ENCODE peak calls at places on chromosomes 12 and 14, in six cellular contexts. Z is Caco-2, I is foreskin fibroblast, T is fibroblast of lung, Q is uterus, J is AG09309. N is an unnamed sample.

GRCh38 chr14:89912667-89913211 is 41.8 kb downstream of the EFCAB11 start:
- DNase-seq in Z (peak; percentile 16), I (peak; percentile 94), T (peak; percentile 96), Q (peak; percentile 45), J (peak; percentile 99), N (peak; percentile 71)

GRCh38 chr12:124352839-124353238 is 57.9 kb downstream of the RFLNA start:
- DNase-seq in Z (no peak), I (peak; percentile 58), T (peak; percentile 10), Q (no peak), J (no peak), N (peak; percentile 22)

GRCh38 chr14:104458845-104459244 is 120.7 kb upstream of the C14orf180 start:
- DNase-seq in Z (no peak), I (no peak), T (no peak), Q (no peak), J (no peak), N (no peak)

GRCh38 chr14:93085916-93086315 is 29.8 kb downstream of the ITPK1 start:
- DNase-seq in Z (no peak), I (no peak), T (no peak), Q (no peak), J (no peak), N (no peak)

GRCh38 chr12:6215932-6216494 is 15.8 kb downstream of the CD9 start:
- DNase-seq in Z (no peak), I (peak; percentile 80), T (peak; percentile 80), Q (peak; percentile 72), J (peak; percentile 86), N (peak; percentile 49)

GRCh38 chr14:68667313-68667791 is 125.5 kb downstream of the ZFP36L1 start:
- DNase-seq in Z (no peak), I (no peak), T (peak; percentile 75), Q (no peak), J (peak; percentile 76), N (no peak)

GRCh38 chr14:59492419-59492818 is 8.1 kb downstream of the JKAMP start:
- DNase-seq in Z (no peak), I (no peak), T (no peak), Q (no peak), J (no peak), N (no peak)

GRCh38 chr12:3728686-3729085 is 24.2 kb downstream of the CRACR2A start:
- DNase-seq in Z (no peak), I (no peak), T (no peak), Q (no peak), J (no peak), N (no peak)

GRCh38 chr12:102029148-102029547 is 32.6 kb downstream of the WASHC3 start:
- DNase-seq in Z (no peak), I (no peak), T (no peak), Q (no peak), J (no peak), N (no peak)

GRCh38 chr12:131766382-131767107 is 55.7 kb downstream of the SFSWAP start:
- DNase-seq in Z (no peak), I (no peak), T (no peak), Q (no peak), J (no peak), N (no peak)

GRCh38 chr12:39419471-39419870 is 23.4 kb downstream of the KIF21A start:
- DNase-seq in Z (no peak), I (no peak), T (no peak), Q (no peak), J (no peak), N (no peak)

GRCh38 chr12:32666510-32666909 is 12.6 kb upstream of the DNM1L start:
- DNase-seq in Z (no peak), I (no peak), T (peak; percentile 43), Q (no peak), J (no peak), N (no peak)

GRCh38 chr12:58502236-58502635 is 418.1 kb downstream of the LRIG3 start:
- DNase-seq in Z (peak; percentile 7), I (no peak), T (peak; percentile 27), Q (no peak), J (no peak), N (no peak)

GRCh38 chr12:71426648-71427047 is 12.9 kb upstream of the LGR5 start:
- DNase-seq in Z (no peak), I (no peak), T (peak; percentile 23), Q (no peak), J (peak; percentile 24), N (no peak)

GRCh38 chr14:104280085-104280901 is 141.9 kb downstream of the KIF26A start:
- DNase-seq in Z (no peak), I (no peak), T (no peak), Q (peak; percentile 3), J (no peak), N (no peak)

GRCh38 chr12:119151445-119151844 is 27.3 kb upstream of the HSPB8 start:
- DNase-seq in Z (no peak), I (no peak), T (peak; percentile 27), Q (no peak), J (no peak), N (no peak)

GRCh38 chr12:86376052-86376451 is 119.9 kb upstream of the MGAT4C start:
- DNase-seq in Z (peak; percentile 9), I (no peak), T (no peak), Q (no peak), J (no peak), N (no peak)

GRCh38 chr14:91870001-91870400 is 2.7 kb upstream of the TC2N start:
- DNase-seq in Z (no peak), I (no peak), T (no peak), Q (no peak), J (no peak), N (no peak)

GRCh38 chr12:47033797-47034555 is 45.4 kb upstream of the PCED1B start:
- DNase-seq in Z (no peak), I (no peak), T (no peak), Q (no peak), J (no peak), N (no peak)

GRCh38 chr12:66196806-66197205 is 7.8 kb downstream of the IRAK3 start:
- DNase-seq in Z (no peak), I (no peak), T (no peak), Q (no peak), J (no peak), N (no peak)

GRCh38 chr14:104421892-104422291 is 157.7 kb upstream of the C14orf180 start:
- DNase-seq in Z (no peak), I (no peak), T (no peak), Q (no peak), J (no peak), N (no peak)

GRCh38 chr14:49769581-49770211 is 1.7 kb downstream of the KLHDC2 start:
- DNase-seq in Z (peak; percentile 33), I (no peak), T (no peak), Q (no peak), J (no peak), N (no peak)

GRCh38 chr12:34219046-34219770 is 196.9 kb downstream of the ALG10 start:
- DNase-seq in Z (no peak), I (no peak), T (peak; percentile 9), Q (no peak), J (no peak), N (no peak)

GRCh38 chr12:34218193-34219045 is 196.1 kb downstream of the ALG10 start:
- DNase-seq in Z (peak; percentile 79), I (peak; percentile 16), T (peak; percentile 48), Q (peak; percentile 61), J (peak; percentile 8), N (peak; percentile 20)

GRCh38 chr12:34217660-34218059 is 195.4 kb downstream of the ALG10 start:
- DNase-seq in Z (no peak), I (no peak), T (no peak), Q (no peak), J (no peak), N (no peak)

DNA sequence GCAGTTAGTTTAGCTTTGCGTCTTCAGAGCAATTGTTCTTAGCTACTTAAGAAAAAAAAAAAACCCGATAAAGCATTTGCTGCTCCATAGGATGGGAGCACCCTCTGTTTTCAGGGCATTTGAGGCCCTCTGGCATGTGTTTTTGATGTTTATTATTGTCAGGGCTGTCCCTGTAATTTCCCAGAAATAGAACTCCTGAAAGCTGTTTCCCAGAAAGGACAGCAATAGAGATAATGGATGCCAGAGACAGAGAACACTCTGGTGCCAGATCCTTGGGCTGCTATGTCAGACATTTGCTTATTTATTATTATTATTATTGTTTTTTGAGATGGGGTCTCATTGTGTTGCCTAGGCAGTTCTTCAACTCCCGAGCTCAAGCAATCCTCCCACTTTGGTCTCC is 201.3 kb downstream of the ALG10 start:
- DNase-seq in Z (no peak), I (no peak), T (no peak), Q (no peak), J (no peak), N (no peak)
- H3K4me3 ChIP-seq in Z (no peak overlapping the region), I (no peak overlapping the region), T (no peak overlapping the region), Q (no peak overlapping the region), J (no peak overlapping the region), N (no peak overlapping the region)

DNA sequence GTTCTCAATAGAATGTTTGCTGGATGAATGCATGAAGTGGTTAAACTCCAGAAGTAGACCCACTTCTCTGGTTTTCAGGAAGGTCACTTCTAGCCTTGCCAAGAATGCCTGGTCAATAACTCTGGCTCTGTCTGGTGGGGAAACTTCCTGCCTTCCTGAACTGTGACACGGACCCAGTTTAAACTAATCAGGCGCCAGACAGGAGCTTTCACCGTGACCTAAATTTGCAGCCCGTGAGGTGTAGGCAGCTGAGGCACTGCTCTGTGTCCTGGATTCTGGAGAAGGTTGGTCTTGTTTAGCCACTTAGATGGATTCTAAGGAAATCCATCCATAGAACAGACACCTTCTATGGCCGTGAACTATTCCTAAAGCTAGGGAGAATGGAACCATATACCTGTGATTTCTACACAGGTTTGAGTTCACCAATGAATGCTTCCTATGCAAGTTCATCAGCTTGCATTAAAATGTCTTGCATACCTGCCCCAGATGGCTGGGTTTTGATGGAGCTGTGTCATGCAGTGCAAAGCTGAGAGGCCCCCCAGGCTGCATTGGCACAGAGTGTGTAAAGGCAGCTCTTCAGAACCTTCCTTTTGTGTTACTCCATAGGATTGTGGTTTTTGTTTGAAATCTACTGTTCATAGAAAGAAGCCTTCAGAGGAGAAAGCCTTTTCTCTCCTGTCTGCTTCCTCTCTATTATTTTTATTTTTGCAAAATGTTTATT is 4.4 kb downstream of the CHST11 start:
- DNase-seq in Z (no peak), I (no peak), T (no peak), Q (no peak), J (no peak), N (no peak)
- TF ChIP-seq CTCF in Z (no peak), I (no peak), T (no peak), Q (no peak), J (no peak), N (no peak)

GRCh38 chr12:12024958-12025682 is 45.6 kb upstream of the BCL2L14 start:
- DNase-seq in Z (no peak), I (no peak), T (no peak), Q (no peak), J (no peak), N (no peak)
- H3K4me3 ChIP-seq in Z (no peak overlapping the region), I (no peak overlapping the region), T (no peak overlapping the region), Q (no peak overlapping the region), J (no peak overlapping the region), N (no peak overlapping the region)

DNA sequence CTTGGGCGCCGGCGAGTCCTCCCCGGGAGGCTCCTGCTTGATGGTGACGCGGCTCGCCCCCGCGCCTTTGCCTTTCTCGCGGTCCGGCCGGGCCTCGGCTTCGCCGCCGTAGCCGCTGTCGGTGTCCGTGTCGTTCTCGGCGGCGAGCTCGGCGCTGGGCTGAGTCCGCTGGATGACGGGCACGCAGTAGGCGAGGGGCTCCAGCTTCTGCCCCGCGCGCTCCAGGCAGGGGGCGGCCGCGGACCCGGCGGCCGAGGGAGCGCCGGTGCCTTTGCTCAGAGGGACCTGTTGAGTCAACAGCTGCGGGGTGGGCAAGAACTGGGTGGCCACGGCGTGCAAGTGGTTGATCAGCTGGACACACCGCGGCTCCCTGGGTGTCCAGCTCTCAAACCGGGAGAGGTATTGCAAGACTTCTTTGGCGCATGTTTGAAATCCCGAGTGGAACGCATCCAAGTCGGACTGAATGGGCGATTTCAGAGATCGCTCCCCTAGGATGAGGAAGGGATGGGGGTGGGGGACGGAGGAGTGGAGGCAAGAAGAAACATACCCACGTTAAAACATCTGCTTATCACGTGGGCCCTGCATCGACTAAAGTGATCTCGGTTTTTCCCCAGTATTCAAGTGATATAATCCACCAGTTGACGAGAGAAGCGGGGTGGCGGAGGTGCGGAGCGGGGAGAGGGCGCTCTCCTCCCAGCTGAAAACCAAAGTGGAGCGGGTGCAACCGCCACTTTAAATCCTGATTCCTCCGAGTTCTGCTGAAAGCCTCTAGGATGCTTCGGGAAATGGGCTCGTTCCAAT is 2.0 kb downstream of the BHLHE41 start:
- DNase-seq in Z (peak; percentile 68), I (peak; percentile 78), T (peak; percentile 79), Q (peak; percentile 79), J (no peak), N (peak; percentile 84)
- TF ChIP-seq CTCF in Z (no peak), I (peak; percentile 34), T (peak; percentile 47), Q (peak; percentile 22), J (peak; percentile 55), N (peak; percentile 13)

N was measured in HFF-Myc.